ENCODE peak calls at places on chromosome 7, in four cellular contexts. Y is GM13977, F is activated T-helper 1 cell treated with Interleukin-2 at 50 U/mL for 16 hours, A is LHCN-M2. D is an unnamed sample.

GRCh38 chr7:27172823-27173411 is 1.2 kb downstream of the HOXA10 start:
- DNase-seq in Y (no peak), F (no peak), A (peak; percentile 67), D (no peak)

GRCh38 chr7:108034586-108034985 is 31.6 kb upstream of the LAMB1 start:
- DNase-seq in Y (no peak), F (no peak), A (no peak), D (no peak)

GRCh38 chr7:123747620-123748141 is 1.1 kb downstream of the WASL start:
- DNase-seq in Y (peak; percentile 40), F (no peak), A (peak; percentile 80), D (peak; percentile 1)

GRCh38 chr7:115679976-115680375 is 350.6 kb downstream of the TFEC start:
- DNase-seq in Y (no peak), F (no peak), A (peak; percentile 60), D (no peak)

GRCh38 chr7:117279931-117280525 is 42.8 kb downstream of the WNT2 start:
- DNase-seq in Y (no peak), F (no peak), A (no peak), D (no peak)

GRCh38 chr7:138303230-138304070 is 156.6 kb upstream of the TRIM24 start:
- DNase-seq in Y (no peak), F (no peak), A (no peak), D (no peak)

GRCh38 chr7:44539669-44540516 is 1.2 kb downstream of the NPC1L1 start:
- DNase-seq in Y (peak; percentile 10), F (no peak), A (no peak), D (no peak)

GRCh38 chr7:5598261-5598761 is 174.7 kb upstream of the TNRC18 start:
- DNase-seq in Y (no peak), F (no peak), A (peak; percentile 31), D (no peak)

GRCh38 chr7:27155816-27156507 is 513 bp downstream of the HOXA7 start:
- DNase-seq in Y (no peak), F (no peak), A (peak; percentile 50), D (no peak)

GRCh38 chr7:117248810-117249209 is 74.0 kb downstream of the WNT2 start:
- DNase-seq in Y (no peak), F (no peak), A (no peak), D (no peak)

GRCh38 chr7:114130860-114131259 is 212.1 kb upstream of the PPP1R3A start:
- DNase-seq in Y (no peak), F (no peak), A (no peak), D (no peak)

GRCh38 chr7:77327932-77328628 is 88.1 kb downstream of the GSAP start:
- DNase-seq in Y (no peak), F (no peak), A (peak; percentile 83), D (no peak)

GRCh38 chr7:43004076-43004475 is 71.9 kb downstream of the MRPL32 start:
- DNase-seq in Y (peak; percentile 9), F (no peak), A (no peak), D (no peak)

GRCh38 chr7:1057416-1058291 is 13.3 kb downstream of the GPR146 start:
- DNase-seq in Y (no peak), F (no peak), A (no peak), D (no peak)

GRCh38 chr7:156219307-156220077 is 407.2 kb upstream of the SHH start:
- DNase-seq in Y (no peak), F (no peak), A (no peak), D (no peak)

GRCh38 chr7:144027070-144027469 is 21.7 kb upstream of the OR2A5 start:
- DNase-seq in Y (no peak), F (no peak), A (peak; percentile 67), D (no peak)

GRCh38 chr7:1369856-1370657 is 89.2 kb downstream of the MICALL2 start:
- DNase-seq in Y (no peak), F (no peak), A (no peak), D (no peak)

GRCh38 chr7:140659727-140660396 is 12.9 kb upstream of the ADCK2 start:
- DNase-seq in Y (no peak), F (no peak), A (no peak), D (no peak)

GRCh38 chr7:86012955-86013354 is 630.8 kb upstream of the GRM3 start:
- DNase-seq in Y (no peak), F (no peak), A (no peak), D (no peak)

GRCh38 chr7:51481421-51481820 is 164.8 kb upstream of the COBL start:
- DNase-seq in Y (no peak), F (no peak), A (no peak), D (no peak)

GRCh38 chr7:30584415-30584814 is 10.3 kb upstream of the GARS1 start:
- DNase-seq in Y (no peak), F (no peak), A (no peak), D (no peak)

GRCh38 chr7:90755041-90755440 is 158.9 kb downstream of the CDK14 start:
- DNase-seq in Y (no peak), F (no peak), A (no peak), D (no peak)

GRCh38 chr7:158005531-158005930 is 582.1 kb downstream of the PTPRN2 start:
- DNase-seq in Y (no peak), F (no peak), A (no peak), D (no peak)

GRCh38 chr7:148624735-148625134 is 34.2 kb downstream of the C7orf33 start:
- DNase-seq in Y (no peak), F (no peak), A (peak; percentile 54), D (no peak)

GRCh38 chr7:22723171-22723601 is 3.8 kb upstream of the IL6 start:
- DNase-seq in Y (no peak), F (no peak), A (no peak), D (no peak)

GRCh38 chr7:27095897-27096755 is at the start of gene HOXA1:
- DNase-seq in Y (peak; percentile 96), F (peak; percentile 36), A (peak; percentile 96), D (peak; percentile 62)

D was measured in effector memory CD4-positive, alpha-beta T cell.